ENCODE peak calls at places on chromosomes 4 and X, in ten cellular contexts. R is hippocampal formation; E is H9; V is mesenteric fat pad; I is stimulated activated naive CD8-positive, alpha-beta T cell treated with anti-CD3 and anti-CD28 coated beads, Interleukin-15, Interleukin-2, amounts not matched to agents 100 U/mL and 50 U/mL, for 24 hours; L is fibroblast of mammary gland; K is MM.1S; O is psoas muscle; Y is cardiac fibroblast; M is uterus. J is an unnamed sample.

GRCh38 chr4:47662975-47663374 is 174.9 kb downstream of the CORIN start:
- DNase-seq in V (no peak), E (no peak), Y (no peak), O (no peak), I (peak), K (peak), L (no peak), M (no peak), R (no peak), J (no peak)

GRCh38 chrX:48864210-48864609 is 28.8 kb upstream of the PCSK1N start:
- DNase-seq in R (no peak), O (no peak), Y (peak), E (no peak), L (peak), V (no peak), I (no peak), K (no peak), M (no peak), J (no peak)

GRCh38 chr4:163611172-163611571 is 116.7 kb downstream of the TMA16 start:
- DNase-seq in I (no peak), Y (no peak), O (no peak), L (no peak), K (no peak), E (no peak), R (no peak), V (no peak), M (no peak), J (no peak)

GRCh38 chrX:17788439-17788838 is 51.1 kb downstream of the SCML1 start:
- DNase-seq in V (no peak), K (peak), M (peak), Y (peak), R (peak), E (peak), L (peak), O (peak), I (peak), J (peak)

GRCh38 chrX:54798137-54798536 is at the start of gene ITIH6:
- DNase-seq in M (no peak), O (no peak), V (no peak), E (no peak), L (no peak), K (no peak), Y (no peak), R (no peak), I (no peak), J (no peak)

GRCh38 chr4:180827610-180828009 is 1415.6 kb upstream of the TENM3 start:
- DNase-seq in O (no peak), I (no peak), L (peak), E (peak), M (no peak), V (no peak), Y (peak), R (no peak), K (no peak), J (no peak)

GRCh38 chr4:163810757-163811156 is 316.3 kb downstream of the TMA16 start:
- DNase-seq in O (no peak), L (no peak), E (no peak), I (no peak), R (no peak), M (no peak), V (no peak), Y (no peak), K (peak), J (no peak)

GRCh38 chrX:38806054-38806389 is 4.8 kb downstream of the MID1IP1 start:
- DNase-seq in V (no peak), Y (no peak), E (no peak), K (no peak), I (peak), L (no peak), M (no peak), R (no peak), O (peak), J (no peak)

GRCh38 chr4:184529283-184529682 is 54.9 kb upstream of the IRF2 start:
- DNase-seq in V (no peak), I (no peak), Y (no peak), M (no peak), O (no peak), K (no peak), E (no peak), L (peak), R (no peak), J (no peak)

J was measured in H1.